ENCODE peak calls at places on chromosomes 11 and 22, in four cellular contexts. H is heart right ventricle, I is omental fat pad, Q is neural progenitor cell. L is an unnamed sample.

GRCh38 chr11:33735166-33735425 is 1.1 kb downstream of the CD59 start:
- DNase-seq in H (no peak), I (no peak), Q (peak), L (no peak)

GRCh38 chr11:134800130-134800529 is 388.1 kb upstream of the B3GAT1 start:
- DNase-seq in H (no peak), I (no peak), Q (no peak), L (no peak)

GRCh38 chr11:57205046-57205671 is 23.4 kb downstream of the LRRC55 start:
- DNase-seq in H (peak), I (no peak), Q (no peak), L (no peak)

GRCh38 chr11:96827164-96827563 is 437.4 kb downstream of the JRKL start:
- DNase-seq in H (no peak), I (no peak), Q (peak), L (peak)

GRCh38 chr11:19739872-19740271 is 27.2 kb downstream of the NAV2 start:
- DNase-seq in H (peak), I (no peak), Q (peak), L (peak)

GRCh38 chr11:10659339-10660216 is 34.0 kb downstream of the IRAG1 start:
- DNase-seq in H (no peak), I (no peak), Q (no peak), L (peak)

GRCh38 chr11:7671807-7672206 is 1.5 kb downstream of the CYB5R2 start:
- DNase-seq in H (no peak), I (no peak), Q (no peak), L (no peak)

GRCh38 chr11:77590194-77590591 is 440 bp downstream of the AQP11 start:
- DNase-seq in H (peak), I (no peak), Q (peak), L (no peak)

GRCh38 chr11:120137611-120138521 is at the start of gene TRIM29:
- DNase-seq in H (no peak), I (peak), Q (no peak), L (no peak)

GRCh38 chr11:47373876-47374820 is 4.2 kb downstream of the SPI1 start:
- DNase-seq in H (peak), I (peak), Q (peak), L (peak)

GRCh38 chr22:37609240-37610152 is 862 bp downstream of the GGA1 start:
- DNase-seq in H (no peak), I (no peak), Q (no peak), L (peak)

GRCh38 chr11:69914286-69915150 is 95.3 kb upstream of the FGF3 start:
- DNase-seq in H (no peak), I (no peak), Q (no peak), L (no peak)

GRCh38 chr11:75668508-75669297 is at the start of gene MAP6:
- DNase-seq in H (peak), I (no peak), Q (peak), L (peak)

GRCh38 chr11:35040221-35040942 is 98.6 kb upstream of the CD44 start:
- DNase-seq in H (no peak), I (no peak), Q (no peak), L (no peak)

GRCh38 chr22:35480627-35481565 is 59.7 kb upstream of the RASD2 start:
- DNase-seq in H (no peak), I (no peak), Q (no peak), L (no peak)

GRCh38 chr11:68117896-68118470 is 3.2 kb downstream of the CHKA start:
- DNase-seq in H (no peak), I (no peak), Q (peak), L (no peak)

GRCh38 chr11:95095858-95096587 is 6.4 kb downstream of the ENDOD1 start:
- DNase-seq in H (no peak), I (no peak), Q (no peak), L (no peak)

GRCh38 chr11:69166186-69167115 is 10.7 kb downstream of the SMIM38 start:
- DNase-seq in H (no peak), I (no peak), Q (peak), L (no peak)

GRCh38 chr11:7585816-7586215 is 72.0 kb downstream of the PPFIBP2 start:
- DNase-seq in H (no peak), I (no peak), Q (no peak), L (no peak)

GRCh38 chr11:88193278-88193677 is 18.0 kb upstream of the RAB38 start:
- DNase-seq in H (no peak), I (no peak), Q (no peak), L (no peak)

GRCh38 chr11:123479048-123479837 is 49.2 kb downstream of the GRAMD1B start:
- DNase-seq in H (no peak), I (no peak), Q (no peak), L (no peak)

GRCh38 chr22:30238661-30239420 is 7.7 kb downstream of the LIF start:
- DNase-seq in H (peak), I (no peak), Q (no peak), L (peak)

GRCh38 chr11:14642873-14643696 is 519 bp upstream of the PDE3B start:
- DNase-seq in H (no peak), I (no peak), Q (peak), L (no peak)

GRCh38 chr11:66314561-66315497 is 2.0 kb downstream of the CD248 start:
- DNase-seq in H (no peak), I (no peak), Q (no peak), L (no peak)

GRCh38 chr11:12269446-12270214 is 107.7 kb upstream of the PARVA start:
- DNase-seq in H (no peak), I (no peak), Q (no peak), L (no peak)

GRCh38 chr11:86610559-86611341 is 61.7 kb downstream of the ME3 start:
- DNase-seq in H (no peak), I (no peak), Q (peak), L (no peak)

GRCh38 chr22:38238519-38239051 is 34.2 kb downstream of the TMEM184B start:
- DNase-seq in H (no peak), I (no peak), Q (no peak), L (no peak)

GRCh38 chr11:13462311-13462927 is 603 bp downstream of the BTBD10 start:
- DNase-seq in H (peak), I (peak), Q (peak), L (peak)

GRCh38 chr11:10413268-10413667 is 41.8 kb upstream of the AMPD3 start:
- DNase-seq in H (no peak), I (no peak), Q (no peak), L (no peak)

GRCh38 chr11:91097069-91097468 is 874.2 kb upstream of the CHORDC1 start:
- DNase-seq in H (no peak), I (no peak), Q (no peak), L (no peak)

GRCh38 chr11:93895106-93895862 is 44.9 kb upstream of the VSTM5 start:
- DNase-seq in H (no peak), I (no peak), Q (peak), L (peak)

GRCh38 chr11:890794-891600 is 19.6 kb downstream of the CHID1 start:
- DNase-seq in H (no peak), I (no peak), Q (peak), L (no peak)

GRCh38 chr11:45211732-45212131 is 65.3 kb downstream of the PRDM11 start:
- DNase-seq in H (no peak), I (no peak), Q (no peak), L (no peak)

GRCh38 chr22:36934153-36934939 is 20.9 kb downstream of the CSF2RB start:
- DNase-seq in H (no peak), I (no peak), Q (no peak), L (no peak)

GRCh38 chr22:33088418-33088817 is 30.2 kb upstream of the SYN3 start:
- DNase-seq in H (no peak), I (no peak), Q (no peak), L (no peak)

GRCh38 chr22:33082221-33082620 is 24.0 kb upstream of the SYN3 start:
- DNase-seq in H (no peak), I (no peak), Q (no peak), L (no peak)

GRCh38 chr22:33083212-33083611 is 25.0 kb upstream of the SYN3 start:
- DNase-seq in H (no peak), I (no peak), Q (no peak), L (no peak)
- TF ChIP-seq CTCF in H (no peak), I (no peak), Q (peak), L (peak)

DNA sequence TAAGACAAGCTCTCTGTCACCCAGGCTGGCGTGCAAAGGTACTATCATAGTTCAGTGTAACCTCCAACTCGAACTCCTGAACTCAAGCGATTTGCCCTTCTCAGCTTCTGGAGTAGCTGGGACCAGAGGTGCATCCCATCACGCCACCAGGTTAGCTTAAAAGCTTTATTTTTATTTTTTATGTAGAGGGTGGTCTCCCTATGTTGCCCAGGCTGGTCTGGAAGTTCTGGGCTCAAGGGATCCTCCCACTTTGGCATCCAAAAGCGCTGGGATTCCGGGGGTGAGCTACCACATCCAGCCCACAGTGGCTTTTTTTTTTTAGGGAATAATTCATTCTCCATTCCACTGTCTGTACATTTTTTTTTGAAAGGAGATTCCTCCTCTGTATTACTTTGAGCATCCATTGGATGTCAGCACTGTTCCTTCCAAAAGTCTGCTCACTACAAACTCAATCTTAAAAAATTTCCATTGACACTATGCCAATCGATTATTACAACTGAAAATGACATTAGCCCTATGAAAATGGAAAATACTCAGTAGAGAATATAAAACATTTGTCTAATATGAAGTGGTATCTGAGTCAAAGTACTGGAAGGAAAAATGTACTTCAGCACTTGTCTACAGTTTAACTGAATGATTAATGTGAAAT is 1.3 kb upstream of the LPXN start:
- DNase-seq in H (no peak), I (no peak), Q (no peak), L (no peak)
- TF ChIP-seq CTCF in H (peak), I (no peak), Q (peak), L (no peak)

GRCh38 chr22:22109693-22110466 is 127.3 kb upstream of the TOP3B start:
- DNase-seq in H (no peak), I (no peak), Q (no peak), L (no peak)
- TF ChIP-seq CTCF in H (no peak), I (no peak), Q (peak), L (no peak)

DNA sequence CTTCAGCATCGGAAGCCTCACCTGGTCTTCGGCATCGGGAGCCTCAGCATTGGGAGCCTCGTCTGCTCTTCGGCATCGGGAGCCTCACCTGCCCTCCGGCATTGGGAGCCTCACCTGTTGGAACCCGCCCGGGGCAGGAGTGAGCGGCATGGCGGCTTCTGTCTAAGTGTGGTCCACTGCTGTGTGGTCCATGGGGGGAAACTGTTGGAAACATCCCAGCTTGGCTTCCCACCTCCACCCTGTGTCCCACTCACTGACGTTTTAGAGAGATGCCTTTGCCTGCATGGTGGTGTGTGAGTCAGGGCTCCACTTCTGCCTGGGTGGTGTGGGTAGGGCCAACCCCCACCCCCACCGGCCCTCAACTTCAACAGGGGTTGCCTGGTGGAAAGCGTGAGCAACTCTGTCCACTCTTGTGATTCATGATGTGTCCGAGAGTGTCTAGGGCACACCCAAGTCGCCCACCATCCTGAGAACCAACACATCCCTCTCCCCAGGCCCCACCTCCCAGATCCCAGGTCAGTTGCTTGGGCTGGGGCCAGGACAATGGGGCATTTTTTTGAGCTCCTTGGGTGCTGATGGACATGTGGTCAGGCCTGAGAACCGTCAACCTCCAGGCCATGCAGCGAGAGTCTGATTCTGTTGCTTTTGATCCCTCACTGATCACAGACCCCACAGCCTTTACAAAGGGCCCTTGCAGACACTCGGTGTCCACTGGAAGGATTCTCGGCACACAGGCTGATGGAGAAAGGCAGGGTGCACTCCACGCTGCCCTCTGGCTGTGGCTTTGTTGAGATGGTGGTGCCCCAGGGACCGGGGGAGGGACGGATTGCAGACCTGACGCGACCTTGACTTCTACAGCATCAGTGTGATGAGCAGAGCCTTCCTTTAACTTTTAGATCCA is 406.7 kb downstream of the TBC1D22A start:
- DNase-seq in H (peak), I (peak), Q (peak), L (no peak)
- TF ChIP-seq CTCF in H (peak), I (no peak), Q (peak), L (peak)

GRCh38 chr11:109851780-109852390 is 241.3 kb upstream of the ZC3H12C start:
- DNase-seq in H (no peak), I (no peak), Q (no peak), L (no peak)

GRCh38 chr11:109845437-109845836 is 247.8 kb upstream of the ZC3H12C start:
- DNase-seq in H (no peak), I (no peak), Q (no peak), L (no peak)

GRCh38 chr11:109853156-109853776 is 239.9 kb upstream of the ZC3H12C start:
- DNase-seq in H (no peak), I (no peak), Q (peak), L (peak)

GRCh38 chr11:109854696-109855095 is 238.5 kb upstream of the ZC3H12C start:
- DNase-seq in H (no peak), I (no peak), Q (no peak), L (no peak)

DNA sequence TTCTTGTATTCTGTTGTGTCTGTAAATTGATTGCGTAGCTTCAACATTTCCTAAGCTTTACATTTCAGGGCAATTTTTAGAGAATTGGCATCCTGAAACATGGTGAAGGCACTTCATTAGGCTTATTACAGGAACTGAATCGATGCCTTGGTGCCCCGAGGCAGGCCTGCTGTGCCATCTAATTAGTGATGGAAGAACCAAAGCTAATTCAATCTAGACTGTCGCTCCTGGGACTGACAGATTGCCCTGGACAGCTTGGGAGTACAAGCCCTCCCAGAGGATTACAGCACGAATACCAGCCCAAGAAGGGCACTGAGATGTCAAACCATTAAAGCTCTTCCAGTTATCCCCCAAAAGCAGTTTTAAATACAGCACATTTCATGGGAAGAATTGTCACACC is 243.2 kb upstream of the ZC3H12C start:
- DNase-seq in H (no peak), I (no peak), Q (peak), L (no peak)
- TF ChIP-seq CTCF in H (no peak), I (no peak), Q (no peak), L (no peak)

DNA sequence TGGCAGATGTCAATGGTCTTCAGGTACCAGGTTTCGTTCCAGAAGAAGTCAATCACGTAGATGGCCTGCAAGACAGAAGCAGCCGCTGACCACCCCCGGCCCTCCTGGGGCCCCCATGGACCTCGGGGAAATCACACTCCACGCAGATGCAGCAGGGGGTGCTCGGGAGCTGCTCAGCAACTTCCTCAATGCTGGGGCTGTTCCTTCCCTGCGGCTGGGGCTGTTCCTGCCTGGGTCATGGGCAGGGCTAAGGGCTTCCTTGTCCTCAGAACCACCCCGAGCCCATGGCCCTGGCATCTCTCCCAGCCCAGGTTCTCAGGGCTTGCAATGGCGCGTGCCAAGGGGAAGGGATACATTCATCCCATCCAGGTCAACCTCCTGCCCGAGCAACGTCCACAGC is 10.3 kb downstream of the DHCR7 start:
- DNase-seq in H (no peak), I (no peak), Q (no peak), L (no peak)
- TF ChIP-seq CTCF in H (no peak), I (no peak), Q (no peak), L (no peak)

L was measured in nephron progenitor cell.